ENCODE peak calls at places on chromosomes 1 and 21, in nine cellular contexts. One of them, this sample, is unnamed.

GRCh38 chr1:3644273-3644672 is 5.6 kb downstream of the WRAP73 start:
- DNase-seq in mammary epithelial cell: no peak
- DNase-seq in fibroblast of pulmonary artery: no peak
- DNase-seq in fibroblast of villous mesenchyme: no peak
- DNase-seq in progenitor cell of endocrine pancreas: no peak
- DNase-seq in WTC11: no peak
- DNase-seq in AG09309: no peak
- DNase-seq in AG04450: no peak
- DNase-seq in Peyer's patch: no peak
- DNase-seq in this sample: no peak

GRCh38 chr1:208479435-208479834 is 235.3 kb upstream of the PLXNA2 start:
- DNase-seq in AG04450: no peak
- DNase-seq in AG09309: no peak
- DNase-seq in WTC11: no peak
- DNase-seq in mammary epithelial cell: no peak
- DNase-seq in Peyer's patch: no peak
- DNase-seq in fibroblast of villous mesenchyme: no peak
- DNase-seq in fibroblast of pulmonary artery: no peak
- DNase-seq in progenitor cell of endocrine pancreas: no peak
- DNase-seq in this sample: no peak

GRCh38 chr1:232984577-232985425 is 34.4 kb downstream of the NTPCR start:
- DNase-seq in mammary epithelial cell: no peak
- DNase-seq in AG04450: no peak
- DNase-seq in fibroblast of villous mesenchyme: no peak
- DNase-seq in Peyer's patch: no peak
- DNase-seq in progenitor cell of endocrine pancreas: no peak
- DNase-seq in AG09309: no peak
- DNase-seq in WTC11: no peak
- DNase-seq in fibroblast of pulmonary artery: no peak
- DNase-seq in this sample: no peak

GRCh38 chr1:34237416-34237815 is 60.7 kb downstream of the C1orf94 start:
- DNase-seq in Peyer's patch: no peak
- DNase-seq in mammary epithelial cell: no peak
- DNase-seq in WTC11: no peak
- DNase-seq in progenitor cell of endocrine pancreas: no peak
- DNase-seq in AG04450: no peak
- DNase-seq in fibroblast of pulmonary artery: no peak
- DNase-seq in fibroblast of villous mesenchyme: no peak
- DNase-seq in AG09309: no peak
- DNase-seq in this sample: no peak

GRCh38 chr1:59635057-59635456 is 179.7 kb upstream of the HOOK1 start:
- DNase-seq in AG09309: no peak
- DNase-seq in WTC11: no peak
- DNase-seq in Peyer's patch: no peak
- DNase-seq in AG04450: no peak
- DNase-seq in progenitor cell of endocrine pancreas: no peak
- DNase-seq in fibroblast of villous mesenchyme: no peak
- DNase-seq in fibroblast of pulmonary artery: no peak
- DNase-seq in mammary epithelial cell: no peak
- DNase-seq in this sample: no peak

GRCh38 chr1:186306533-186306932 is 68.5 kb downstream of the TPR start:
- DNase-seq in mammary epithelial cell: no peak
- DNase-seq in AG04450: no peak
- DNase-seq in fibroblast of pulmonary artery: no peak
- DNase-seq in Peyer's patch: no peak
- DNase-seq in progenitor cell of endocrine pancreas: no peak
- DNase-seq in AG09309: no peak
- DNase-seq in fibroblast of villous mesenchyme: no peak
- DNase-seq in WTC11: no peak
- DNase-seq in this sample: no peak

GRCh38 chr1:75725256-75725655 is 747 bp downstream of the ACADM start:
- DNase-seq in AG04450: no peak
- DNase-seq in mammary epithelial cell: no peak
- DNase-seq in Peyer's patch: no peak
- DNase-seq in fibroblast of pulmonary artery: peak; percentile 29
- DNase-seq in progenitor cell of endocrine pancreas: no peak
- DNase-seq in fibroblast of villous mesenchyme: peak; percentile 55
- DNase-seq in AG09309: no peak
- DNase-seq in WTC11: no peak
- DNase-seq in this sample: peak; percentile 17

GRCh38 chr1:45557422-45557944 is 6.9 kb downstream of the AKR1A1 start:
- DNase-seq in fibroblast of villous mesenchyme: peak; percentile 73
- DNase-seq in mammary epithelial cell: peak; percentile 81
- DNase-seq in progenitor cell of endocrine pancreas: no peak
- DNase-seq in WTC11: no peak
- DNase-seq in Peyer's patch: no peak
- DNase-seq in fibroblast of pulmonary artery: no peak
- DNase-seq in AG09309: no peak
- DNase-seq in AG04450: no peak
- DNase-seq in this sample: no peak

GRCh38 chr1:25799346-25799720 is 660 bp upstream of the SELENON start:
- DNase-seq in progenitor cell of endocrine pancreas: no peak
- DNase-seq in AG04450: no peak
- DNase-seq in fibroblast of villous mesenchyme: no peak
- DNase-seq in AG09309: no peak
- DNase-seq in mammary epithelial cell: no peak
- DNase-seq in fibroblast of pulmonary artery: no peak
- DNase-seq in WTC11: no peak
- DNase-seq in Peyer's patch: no peak
- DNase-seq in this sample: no peak

GRCh38 chr21:44969965-44970755 is 30.3 kb downstream of the SLX9 start:
- DNase-seq in fibroblast of villous mesenchyme: peak; percentile 54
- DNase-seq in AG09309: no peak
- DNase-seq in fibroblast of pulmonary artery: peak; percentile 27
- DNase-seq in AG04450: no peak
- DNase-seq in progenitor cell of endocrine pancreas: no peak
- DNase-seq in WTC11: no peak
- DNase-seq in Peyer's patch: no peak
- DNase-seq in mammary epithelial cell: no peak
- DNase-seq in this sample: no peak

GRCh38 chr1:228059536-228060457 is 22.7 kb upstream of the ARF1 start:
- DNase-seq in fibroblast of villous mesenchyme: peak; percentile 21
- DNase-seq in AG04450: no peak
- DNase-seq in fibroblast of pulmonary artery: peak; percentile 38
- DNase-seq in AG09309: no peak
- DNase-seq in progenitor cell of endocrine pancreas: peak; percentile 59
- DNase-seq in mammary epithelial cell: peak; percentile 84
- DNase-seq in Peyer's patch: peak; percentile 95
- DNase-seq in WTC11: peak; percentile 100
- DNase-seq in this sample: no peak

GRCh38 chr1:175174702-175175102 is 17.9 kb downstream of the KIAA0040 start:
- DNase-seq in AG04450: no peak
- DNase-seq in mammary epithelial cell: no peak
- DNase-seq in progenitor cell of endocrine pancreas: no peak
- DNase-seq in Peyer's patch: no peak
- DNase-seq in WTC11: no peak
- DNase-seq in fibroblast of pulmonary artery: no peak
- DNase-seq in AG09309: no peak
- DNase-seq in fibroblast of villous mesenchyme: peak; percentile 36
- DNase-seq in this sample: no peak

GRCh38 chr1:60598055-60598910 is 484.1 kb upstream of the NFIA start:
- DNase-seq in progenitor cell of endocrine pancreas: no peak
- DNase-seq in mammary epithelial cell: no peak
- DNase-seq in fibroblast of pulmonary artery: peak; percentile 36
- DNase-seq in AG09309: no peak
- DNase-seq in WTC11: no peak
- DNase-seq in fibroblast of villous mesenchyme: no peak
- DNase-seq in AG04450: no peak
- DNase-seq in Peyer's patch: no peak
- DNase-seq in this sample: peak; percentile 32

GRCh38 chr1:206705187-206705586 is 20.5 kb downstream of the MAPKAPK2 start:
- DNase-seq in AG09309: peak; percentile 55
- DNase-seq in Peyer's patch: peak; percentile 47
- DNase-seq in fibroblast of villous mesenchyme: peak; percentile 74
- DNase-seq in fibroblast of pulmonary artery: peak; percentile 57
- DNase-seq in AG04450: peak; percentile 60
- DNase-seq in mammary epithelial cell: no peak
- DNase-seq in WTC11: no peak
- DNase-seq in progenitor cell of endocrine pancreas: no peak
- DNase-seq in this sample: peak; percentile 89

GRCh38 chr1:98921817-98922216 is 82.8 kb downstream of the PLPPR5 start:
- DNase-seq in AG04450: no peak
- DNase-seq in fibroblast of villous mesenchyme: no peak
- DNase-seq in fibroblast of pulmonary artery: no peak
- DNase-seq in Peyer's patch: no peak
- DNase-seq in WTC11: no peak
- DNase-seq in mammary epithelial cell: peak; percentile 82
- DNase-seq in AG09309: no peak
- DNase-seq in progenitor cell of endocrine pancreas: no peak
- DNase-seq in this sample: peak; percentile 28

GRCh38 chr1:116205941-116206679 is 94.9 kb downstream of the MAB21L3 start:
- DNase-seq in AG09309: no peak
- DNase-seq in fibroblast of pulmonary artery: no peak
- DNase-seq in mammary epithelial cell: no peak
- DNase-seq in WTC11: no peak
- DNase-seq in Peyer's patch: no peak
- DNase-seq in progenitor cell of endocrine pancreas: no peak
- DNase-seq in fibroblast of villous mesenchyme: no peak
- DNase-seq in AG04450: no peak
- DNase-seq in this sample: no peak

GRCh38 chr1:168084396-168085231 is 52.1 kb downstream of the GPR161 start:
- DNase-seq in fibroblast of villous mesenchyme: peak; percentile 33
- DNase-seq in AG04450: no peak
- DNase-seq in Peyer's patch: peak; percentile 77
- DNase-seq in AG09309: no peak
- DNase-seq in mammary epithelial cell: no peak
- DNase-seq in WTC11: peak; percentile 85
- DNase-seq in progenitor cell of endocrine pancreas: peak; percentile 49
- DNase-seq in fibroblast of pulmonary artery: peak; percentile 72
- DNase-seq in this sample: peak; percentile 78

GRCh38 chr1:3727042-3727824 is 25.0 kb upstream of the CCDC27 start:
- DNase-seq in WTC11: peak; percentile 73
- DNase-seq in progenitor cell of endocrine pancreas: no peak
- DNase-seq in mammary epithelial cell: no peak
- DNase-seq in Peyer's patch: no peak
- DNase-seq in AG04450: no peak
- DNase-seq in fibroblast of villous mesenchyme: no peak
- DNase-seq in AG09309: no peak
- DNase-seq in fibroblast of pulmonary artery: peak; percentile 30
- DNase-seq in this sample: no peak

GRCh38 chr21:33196956-33197374 is 32.8 kb upstream of the IFNAR2 start:
- DNase-seq in WTC11: peak; percentile 73
- DNase-seq in mammary epithelial cell: peak; percentile 35
- DNase-seq in AG04450: no peak
- DNase-seq in Peyer's patch: peak; percentile 86
- DNase-seq in fibroblast of pulmonary artery: peak; percentile 77
- DNase-seq in progenitor cell of endocrine pancreas: peak; percentile 56
- DNase-seq in AG09309: no peak
- DNase-seq in fibroblast of villous mesenchyme: peak; percentile 74
- DNase-seq in this sample: peak; percentile 32

GRCh38 chr1:55385402-55386018 is 170.3 kb upstream of the USP24 start:
- DNase-seq in AG04450: no peak
- DNase-seq in WTC11: no peak
- DNase-seq in fibroblast of villous mesenchyme: no peak
- DNase-seq in fibroblast of pulmonary artery: no peak
- DNase-seq in progenitor cell of endocrine pancreas: no peak
- DNase-seq in mammary epithelial cell: no peak
- DNase-seq in AG09309: no peak
- DNase-seq in Peyer's patch: no peak
- DNase-seq in this sample: no peak

GRCh38 chr1:151972533-151973270 is 21.0 kb downstream of the S100A10 start:
- DNase-seq in mammary epithelial cell: peak; percentile 88
- DNase-seq in fibroblast of villous mesenchyme: peak; percentile 96
- DNase-seq in WTC11: no peak
- DNase-seq in Peyer's patch: peak; percentile 80
- DNase-seq in fibroblast of pulmonary artery: peak; percentile 69
- DNase-seq in AG04450: no peak
- DNase-seq in AG09309: no peak
- DNase-seq in progenitor cell of endocrine pancreas: no peak
- DNase-seq in this sample: peak; percentile 84

DNA sequence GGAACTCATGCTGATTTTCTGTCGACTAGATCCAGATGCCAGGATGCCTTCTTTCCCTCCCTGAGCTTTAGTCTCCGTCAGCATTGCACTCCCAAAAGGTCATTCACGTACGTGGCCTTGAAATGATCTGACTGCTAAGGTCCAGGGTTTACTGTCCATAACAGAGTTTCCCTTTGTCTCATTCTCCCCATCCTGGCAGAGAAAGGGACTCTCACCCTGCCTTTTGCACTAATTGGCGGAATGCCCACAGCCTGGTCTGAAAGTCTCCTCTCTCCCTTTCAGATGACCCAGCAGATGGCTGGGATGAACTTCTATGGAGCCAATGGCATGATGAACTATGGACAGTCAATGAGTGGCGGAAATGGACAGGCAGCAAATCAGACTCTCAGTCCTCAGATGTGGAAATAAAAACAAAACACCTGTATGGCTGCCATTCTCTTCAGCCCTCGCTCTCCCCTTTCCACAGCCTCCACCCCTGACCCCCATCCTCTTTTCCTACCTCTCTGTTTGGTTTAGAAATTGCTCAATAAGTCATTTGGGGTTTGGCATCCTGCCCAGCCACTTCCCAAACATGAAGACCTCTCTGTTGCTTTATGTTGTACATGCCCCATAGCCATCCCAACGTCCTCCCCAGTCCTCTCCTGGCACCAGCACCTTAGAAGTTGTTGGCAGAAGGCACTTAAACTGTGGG is 28.4 kb upstream of the ZFP69B start:
- DNase-seq in Peyer's patch: no peak
- DNase-seq in mammary epithelial cell: peak; percentile 6
- DNase-seq in AG09309: no peak
- DNase-seq in AG04450: no peak
- DNase-seq in progenitor cell of endocrine pancreas: no peak
- DNase-seq in WTC11: no peak
- DNase-seq in fibroblast of pulmonary artery: peak; percentile 53
- DNase-seq in fibroblast of villous mesenchyme: peak; percentile 70
- DNase-seq in this sample: no peak
- TF ChIP-seq CTCF in Peyer's patch: no peak
- TF ChIP-seq CTCF in mammary epithelial cell: no peak
- TF ChIP-seq CTCF in AG09309: no peak
- TF ChIP-seq CTCF in AG04450: no peak
- TF ChIP-seq CTCF in progenitor cell of endocrine pancreas: no peak
- TF ChIP-seq CTCF in WTC11: no peak
- TF ChIP-seq CTCF in fibroblast of pulmonary artery: no peak
- TF ChIP-seq CTCF in fibroblast of villous mesenchyme: no peak
- TF ChIP-seq CTCF in this sample: no peak

GRCh38 chr1:15803380-15803779 is 4.1 kb downstream of the UQCRHL start:
- DNase-seq in AG04450: no peak
- DNase-seq in Peyer's patch: no peak
- DNase-seq in WTC11: peak; percentile 36
- DNase-seq in progenitor cell of endocrine pancreas: no peak
- DNase-seq in mammary epithelial cell: no peak
- DNase-seq in fibroblast of villous mesenchyme: no peak
- DNase-seq in fibroblast of pulmonary artery: peak; percentile 50
- DNase-seq in AG09309: no peak
- DNase-seq in this sample: no peak
- TF ChIP-seq CTCF in AG04450: peak; percentile 48
- TF ChIP-seq CTCF in Peyer's patch: no peak
- TF ChIP-seq CTCF in WTC11: no peak
- TF ChIP-seq CTCF in progenitor cell of endocrine pancreas: peak; percentile 69
- TF ChIP-seq CTCF in mammary epithelial cell: peak; percentile 49
- TF ChIP-seq CTCF in fibroblast of villous mesenchyme: peak; percentile 47
- TF ChIP-seq CTCF in fibroblast of pulmonary artery: peak; percentile 34
- TF ChIP-seq CTCF in AG09309: peak; percentile 37
- TF ChIP-seq CTCF in this sample: peak; percentile 26

GRCh38 chr1:156490401-156491032 is 10.1 kb downstream of the MEF2D start:
- DNase-seq in AG04450: no peak
- DNase-seq in AG09309: no peak
- DNase-seq in mammary epithelial cell: no peak
- DNase-seq in fibroblast of pulmonary artery: no peak
- DNase-seq in Peyer's patch: no peak
- DNase-seq in progenitor cell of endocrine pancreas: no peak
- DNase-seq in WTC11: peak; percentile 57
- DNase-seq in fibroblast of villous mesenchyme: no peak
- DNase-seq in this sample: no peak
- TF ChIP-seq CTCF in AG04450: peak; percentile 38
- TF ChIP-seq CTCF in AG09309: peak; percentile 30
- TF ChIP-seq CTCF in mammary epithelial cell: no peak
- TF ChIP-seq CTCF in fibroblast of pulmonary artery: no peak
- TF ChIP-seq CTCF in Peyer's patch: no peak
- TF ChIP-seq CTCF in progenitor cell of endocrine pancreas: peak; percentile 30
- TF ChIP-seq CTCF in WTC11: no peak
- TF ChIP-seq CTCF in fibroblast of villous mesenchyme: peak; percentile 30
- TF ChIP-seq CTCF in this sample: peak; percentile 15

GRCh38 chr1:41754540-41754939 is 164.2 kb downstream of the HIVEP3 start:
- DNase-seq in WTC11: no peak
- DNase-seq in mammary epithelial cell: no peak
- DNase-seq in fibroblast of pulmonary artery: no peak
- DNase-seq in AG09309: no peak
- DNase-seq in progenitor cell of endocrine pancreas: no peak
- DNase-seq in Peyer's patch: no peak
- DNase-seq in AG04450: no peak
- DNase-seq in fibroblast of villous mesenchyme: no peak
- DNase-seq in this sample: no peak
- TF ChIP-seq CTCF in WTC11: no peak
- TF ChIP-seq CTCF in mammary epithelial cell: peak; percentile 20
- TF ChIP-seq CTCF in fibroblast of pulmonary artery: no peak
- TF ChIP-seq CTCF in AG09309: no peak
- TF ChIP-seq CTCF in progenitor cell of endocrine pancreas: no peak
- TF ChIP-seq CTCF in Peyer's patch: no peak
- TF ChIP-seq CTCF in AG04450: no peak
- TF ChIP-seq CTCF in fibroblast of villous mesenchyme: no peak
- TF ChIP-seq CTCF in this sample: no peak